ENCODE peak calls at places on chromosomes 1 and 21, in nine cellular contexts. One of them, this sample, is unnamed.

GRCh38 chr1:204323887-204324286 is 35.8 kb downstream of the PLEKHA6 start:
- DNase-seq in body of pancreas: no peak
- DNase-seq in Peyer's patch: peak; percentile 67
- DNase-seq in tibial nerve: no peak
- DNase-seq in adrenal gland: no peak
- DNase-seq in IMR-90: peak; percentile 88
- DNase-seq in A549: peak; percentile 44
- DNase-seq in breast epithelium: no peak
- DNase-seq in prostate gland: no peak
- DNase-seq in this sample: peak; percentile 29

GRCh38 chr1:30117685-30118084 is 605.7 kb downstream of the MATN1 start:
- DNase-seq in body of pancreas: no peak
- DNase-seq in Peyer's patch: no peak
- DNase-seq in tibial nerve: no peak
- DNase-seq in adrenal gland: no peak
- DNase-seq in IMR-90: no peak
- DNase-seq in A549: peak; percentile 4
- DNase-seq in breast epithelium: no peak
- DNase-seq in prostate gland: no peak
- DNase-seq in this sample: no peak

GRCh38 chr1:19884312-19884711 is 2.1 kb downstream of the OTUD3 start:
- DNase-seq in body of pancreas: no peak
- DNase-seq in Peyer's patch: no peak
- DNase-seq in tibial nerve: no peak
- DNase-seq in adrenal gland: no peak
- DNase-seq in IMR-90: no peak
- DNase-seq in A549: no peak
- DNase-seq in breast epithelium: no peak
- DNase-seq in prostate gland: no peak
- DNase-seq in this sample: no peak

GRCh38 chr1:24694380-24694843 is 50.8 kb upstream of the CLIC4 start:
- DNase-seq in body of pancreas: no peak
- DNase-seq in Peyer's patch: no peak
- DNase-seq in tibial nerve: no peak
- DNase-seq in adrenal gland: no peak
- DNase-seq in IMR-90: peak; percentile 53
- DNase-seq in A549: no peak
- DNase-seq in breast epithelium: no peak
- DNase-seq in prostate gland: no peak
- DNase-seq in this sample: no peak

GRCh38 chr1:47710075-47711071 is 272.5 kb downstream of the FOXD2 start:
- DNase-seq in body of pancreas: peak; percentile 75
- DNase-seq in Peyer's patch: peak; percentile 88
- DNase-seq in tibial nerve: peak; percentile 73
- DNase-seq in adrenal gland: peak; percentile 81
- DNase-seq in IMR-90: peak; percentile 37
- DNase-seq in A549: peak; percentile 84
- DNase-seq in breast epithelium: no peak
- DNase-seq in prostate gland: peak; percentile 63
- DNase-seq in this sample: peak; percentile 89

GRCh38 chr1:54745274-54745673 is 19.0 kb downstream of the PARS2 start:
- DNase-seq in body of pancreas: no peak
- DNase-seq in Peyer's patch: no peak
- DNase-seq in tibial nerve: no peak
- DNase-seq in adrenal gland: no peak
- DNase-seq in IMR-90: no peak
- DNase-seq in A549: no peak
- DNase-seq in breast epithelium: no peak
- DNase-seq in prostate gland: no peak
- DNase-seq in this sample: no peak

GRCh38 chr1:93440272-93440671 is 7.6 kb upstream of the FNBP1L start:
- DNase-seq in body of pancreas: no peak
- DNase-seq in Peyer's patch: no peak
- DNase-seq in tibial nerve: no peak
- DNase-seq in adrenal gland: no peak
- DNase-seq in IMR-90: no peak
- DNase-seq in A549: no peak
- DNase-seq in breast epithelium: no peak
- DNase-seq in prostate gland: no peak
- DNase-seq in this sample: no peak

GRCh38 chr1:66267211-66267940 is 266.6 kb upstream of the SGIP1 start:
- DNase-seq in body of pancreas: no peak
- DNase-seq in Peyer's patch: no peak
- DNase-seq in tibial nerve: no peak
- DNase-seq in adrenal gland: no peak
- DNase-seq in IMR-90: no peak
- DNase-seq in A549: no peak
- DNase-seq in breast epithelium: no peak
- DNase-seq in prostate gland: no peak
- DNase-seq in this sample: no peak

GRCh38 chr1:67594764-67595163 is 90.2 kb upstream of the GADD45A start:
- DNase-seq in body of pancreas: no peak
- DNase-seq in Peyer's patch: no peak
- DNase-seq in tibial nerve: no peak
- DNase-seq in adrenal gland: no peak
- DNase-seq in IMR-90: no peak
- DNase-seq in A549: no peak
- DNase-seq in breast epithelium: no peak
- DNase-seq in prostate gland: no peak
- DNase-seq in this sample: no peak

GRCh38 chr1:200041337-200042118 is 14.0 kb downstream of the NR5A2 start:
- DNase-seq in body of pancreas: peak; percentile 25
- DNase-seq in Peyer's patch: peak; percentile 61
- DNase-seq in tibial nerve: no peak
- DNase-seq in adrenal gland: no peak
- DNase-seq in IMR-90: no peak
- DNase-seq in A549: no peak
- DNase-seq in breast epithelium: no peak
- DNase-seq in prostate gland: no peak
- DNase-seq in this sample: no peak

DNA sequence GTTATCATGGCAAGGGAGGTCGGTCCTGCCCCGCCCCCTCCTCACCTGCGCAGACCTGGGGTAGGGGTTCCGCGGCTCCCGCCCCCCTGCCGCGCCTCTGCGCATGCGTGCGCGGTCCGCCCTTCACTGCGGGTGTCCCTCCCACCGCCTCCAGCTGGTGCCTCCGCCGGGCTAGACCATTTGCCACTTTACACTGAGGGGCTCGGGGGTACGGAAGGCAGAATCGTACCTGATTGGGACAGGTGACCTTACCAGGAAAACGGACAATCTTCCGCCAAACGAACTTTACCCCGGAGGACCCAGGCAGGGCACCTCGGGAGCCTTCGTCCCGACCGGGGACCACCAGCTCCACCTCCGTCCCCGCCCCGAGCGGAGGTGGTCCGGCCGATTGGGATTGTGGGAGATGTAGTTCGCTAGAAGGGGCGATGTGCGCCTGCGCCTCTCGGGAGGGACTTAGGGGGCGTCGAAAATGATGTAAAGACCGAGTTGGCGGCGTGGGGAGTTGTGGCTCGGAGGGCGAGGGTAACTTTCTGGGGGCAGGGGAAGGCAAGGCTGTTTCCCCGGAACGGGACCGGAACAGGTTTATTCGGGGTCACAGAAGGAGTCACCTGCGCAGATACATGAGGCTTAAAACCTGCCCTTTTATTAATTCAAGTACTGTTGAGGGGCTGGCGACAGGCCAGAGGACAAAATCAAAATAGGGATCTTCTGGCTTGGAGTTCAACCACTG is at the start of gene DNAJC28:
- DNase-seq in body of pancreas: peak; percentile 92
- DNase-seq in Peyer's patch: peak; percentile 93
- DNase-seq in tibial nerve: peak; percentile 77
- DNase-seq in adrenal gland: peak; percentile 95
- DNase-seq in IMR-90: peak; percentile 89
- DNase-seq in A549: peak; percentile 63
- DNase-seq in breast epithelium: peak; percentile 84
- DNase-seq in prostate gland: peak; percentile 89
- DNase-seq in this sample: peak; percentile 95
- TF ChIP-seq POLR2A in body of pancreas: peak; percentile 71
- TF ChIP-seq POLR2A in Peyer's patch: peak; percentile 56
- TF ChIP-seq POLR2A in tibial nerve: no peak
- TF ChIP-seq POLR2A in adrenal gland: no peak
- TF ChIP-seq POLR2A in IMR-90: no peak
- TF ChIP-seq POLR2A in A549: peak; percentile 54
- TF ChIP-seq POLR2A in breast epithelium: no peak
- TF ChIP-seq POLR2A in prostate gland: peak; percentile 22
- TF ChIP-seq POLR2A in this sample: peak; percentile 45

GRCh38 chr1:36155560-36156328 is at the start of gene MAP7D1:
- DNase-seq in body of pancreas: peak; percentile 89
- DNase-seq in Peyer's patch: peak; percentile 93
- DNase-seq in tibial nerve: peak; percentile 77
- DNase-seq in adrenal gland: peak; percentile 87
- DNase-seq in IMR-90: peak; percentile 80
- DNase-seq in A549: peak; percentile 51
- DNase-seq in breast epithelium: peak; percentile 82
- DNase-seq in prostate gland: peak; percentile 81
- DNase-seq in this sample: peak; percentile 82
- TF ChIP-seq POLR2A in body of pancreas: peak; percentile 95
- TF ChIP-seq POLR2A in Peyer's patch: peak; percentile 79
- TF ChIP-seq POLR2A in tibial nerve: peak; percentile 73
- TF ChIP-seq POLR2A in adrenal gland: peak; percentile 78
- TF ChIP-seq POLR2A in IMR-90: peak; percentile 90
- TF ChIP-seq POLR2A in A549: peak; percentile 63
- TF ChIP-seq POLR2A in breast epithelium: peak; percentile 67
- TF ChIP-seq POLR2A in prostate gland: peak; percentile 87
- TF ChIP-seq POLR2A in this sample: peak; percentile 93

GRCh38 chr1:205851993-205852392 is 2.1 kb upstream of the PM20D1 start:
- DNase-seq in body of pancreas: peak; percentile 52
- DNase-seq in Peyer's patch: no peak
- DNase-seq in tibial nerve: no peak
- DNase-seq in adrenal gland: no peak
- DNase-seq in IMR-90: no peak
- DNase-seq in A549: no peak
- DNase-seq in breast epithelium: no peak
- DNase-seq in prostate gland: no peak
- DNase-seq in this sample: no peak
- TF ChIP-seq POLR2A in body of pancreas: no peak
- TF ChIP-seq POLR2A in Peyer's patch: no peak
- TF ChIP-seq POLR2A in tibial nerve: no peak
- TF ChIP-seq POLR2A in adrenal gland: no peak
- TF ChIP-seq POLR2A in IMR-90: no peak
- TF ChIP-seq POLR2A in A549: no peak
- TF ChIP-seq POLR2A in breast epithelium: no peak
- TF ChIP-seq POLR2A in prostate gland: no peak
- TF ChIP-seq POLR2A in this sample: no peak

GRCh38 chr1:26915204-26915842 is 1.5 kb upstream of the NR0B2 start:
- DNase-seq in body of pancreas: peak; percentile 94
- DNase-seq in Peyer's patch: peak; percentile 70
- DNase-seq in tibial nerve: no peak
- DNase-seq in adrenal gland: peak; percentile 91
- DNase-seq in IMR-90: no peak
- DNase-seq in A549: no peak
- DNase-seq in breast epithelium: no peak
- DNase-seq in prostate gland: no peak
- DNase-seq in this sample: no peak
- TF ChIP-seq POLR2A in body of pancreas: no peak
- TF ChIP-seq POLR2A in Peyer's patch: no peak
- TF ChIP-seq POLR2A in tibial nerve: no peak
- TF ChIP-seq POLR2A in adrenal gland: no peak
- TF ChIP-seq POLR2A in IMR-90: no peak
- TF ChIP-seq POLR2A in A549: no peak
- TF ChIP-seq POLR2A in breast epithelium: no peak
- TF ChIP-seq POLR2A in prostate gland: no peak
- TF ChIP-seq POLR2A in this sample: no peak

DNA sequence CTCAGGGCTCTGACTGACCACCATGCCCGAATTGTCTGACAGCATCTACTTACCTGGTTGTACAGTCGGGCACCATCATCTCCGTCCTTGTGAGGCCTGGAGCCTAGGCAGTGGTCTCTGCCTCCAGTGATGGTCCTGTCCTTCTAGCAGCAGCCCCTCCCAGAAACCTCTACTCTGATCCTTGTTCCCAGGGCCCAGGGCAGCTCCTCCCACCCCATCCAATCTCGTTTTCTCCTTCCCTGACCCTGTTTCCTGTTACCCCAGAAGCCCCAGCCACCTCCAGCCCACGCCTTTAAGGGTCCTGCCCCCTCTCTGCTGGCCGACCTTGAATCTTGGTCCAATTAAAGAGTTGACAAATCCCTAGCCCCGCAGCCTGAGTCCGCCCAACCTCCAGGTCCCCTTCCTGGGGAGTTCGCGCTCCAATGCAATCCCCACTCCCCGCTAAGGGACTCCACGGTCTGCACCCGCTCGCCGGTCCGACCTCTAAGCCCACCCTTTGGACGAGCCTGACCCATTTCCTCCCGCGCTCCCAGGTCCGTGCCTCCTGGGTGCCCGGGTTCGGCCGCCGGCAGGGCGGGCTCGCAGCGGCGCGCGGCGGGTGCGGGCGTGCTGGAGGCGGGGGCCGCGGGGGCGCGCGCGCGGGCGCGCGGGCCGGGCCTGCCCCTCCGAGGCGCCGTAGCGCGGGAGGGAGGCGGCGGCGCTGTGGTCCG is at the start of gene B4GALT2:
- DNase-seq in body of pancreas: peak; percentile 41
- DNase-seq in Peyer's patch: peak; percentile 73
- DNase-seq in tibial nerve: no peak
- DNase-seq in adrenal gland: no peak
- DNase-seq in IMR-90: no peak
- DNase-seq in A549: no peak
- DNase-seq in breast epithelium: no peak
- DNase-seq in prostate gland: peak; percentile 30
- DNase-seq in this sample: peak; percentile 78
- TF ChIP-seq POLR2A in body of pancreas: no peak
- TF ChIP-seq POLR2A in Peyer's patch: no peak
- TF ChIP-seq POLR2A in tibial nerve: no peak
- TF ChIP-seq POLR2A in adrenal gland: no peak
- TF ChIP-seq POLR2A in IMR-90: peak; percentile 2
- TF ChIP-seq POLR2A in A549: peak; percentile 13
- TF ChIP-seq POLR2A in breast epithelium: no peak
- TF ChIP-seq POLR2A in prostate gland: no peak
- TF ChIP-seq POLR2A in this sample: no peak